ENCODE peak calls at places on chromosome 1, in six cellular contexts. P is immature natural killer cell, J is AG04450, Y is NCI-H460, A is mucosa of gallbladder, S is T-helper 9 cell. Z is an unnamed sample.

GRCh38 chr1:244063498-244063897 is 12.4 kb downstream of the ZBTB18 start:
- DNase-seq in P (no peak), J (no peak), Y (no peak), A (no peak), S (no peak), Z (no peak)

GRCh38 chr1:158068918-158069317 is 75.5 kb downstream of the KIRREL1 start:
- DNase-seq in P (no peak), J (no peak), Y (no peak), A (no peak), S (no peak), Z (no peak)

GRCh38 chr1:2416403-2416802 is 4.0 kb upstream of the PEX10 start:
- DNase-seq in P (peak; percentile 22), J (no peak), Y (no peak), A (no peak), S (peak; percentile 31), Z (no peak)

GRCh38 chr1:20184997-20185833 is 681 bp upstream of the UBXN10 start:
- DNase-seq in P (peak; percentile 64), J (no peak), Y (no peak), A (no peak), S (peak; percentile 37), Z (no peak)

GRCh38 chr1:99004270-99005141 is at the start of gene PLPPR5:
- DNase-seq in P (no peak), J (no peak), Y (no peak), A (peak; percentile 11), S (peak; percentile 6), Z (no peak)

GRCh38 chr1:60063561-60063960 is 10.0 kb downstream of the C1orf87 start:
- DNase-seq in P (no peak), J (no peak), Y (no peak), A (no peak), S (no peak), Z (no peak)

GRCh38 chr1:241642593-241642944 is 2.4 kb upstream of the CHML start:
- DNase-seq in P (no peak), J (no peak), Y (no peak), A (no peak), S (no peak), Z (no peak)

GRCh38 chr1:5424802-5425201 is 567.4 kb downstream of the NPHP4 start:
- DNase-seq in P (no peak), J (no peak), Y (peak; percentile 61), A (no peak), S (no peak), Z (no peak)

GRCh38 chr1:90391116-90391515 is 326.0 kb downstream of the BARHL2 start:
- DNase-seq in P (no peak), J (no peak), Y (no peak), A (no peak), S (no peak), Z (no peak)

GRCh38 chr1:75482951-75483350 is 128.0 kb downstream of the SLC44A5 start:
- DNase-seq in P (no peak), J (no peak), Y (no peak), A (no peak), S (no peak), Z (no peak)

GRCh38 chr1:217661407-217661806 is 30.3 kb downstream of the SPATA17 start:
- DNase-seq in P (no peak), J (no peak), Y (no peak), A (no peak), S (no peak), Z (no peak)

GRCh38 chr1:184210048-184210447 is 158.5 kb downstream of the TSEN15 start:
- DNase-seq in P (no peak), J (no peak), Y (no peak), A (no peak), S (no peak), Z (no peak)

GRCh38 chr1:18446751-18447150 is 34.0 kb upstream of the KLHDC7A start:
- DNase-seq in P (no peak), J (no peak), Y (no peak), A (no peak), S (no peak), Z (no peak)

GRCh38 chr1:222404710-222405109 is 143.2 kb downstream of the HHIPL2 start:
- DNase-seq in P (no peak), J (no peak), Y (no peak), A (no peak), S (no peak), Z (no peak)

GRCh38 chr1:227072991-227073390 is 132.9 kb downstream of the COQ8A start:
- DNase-seq in P (no peak), J (no peak), Y (no peak), A (no peak), S (no peak), Z (peak; percentile 45)

GRCh38 chr1:218735436-218735835 is 390.3 kb downstream of the TGFB2 start:
- DNase-seq in P (no peak), J (no peak), Y (no peak), A (no peak), S (no peak), Z (no peak)

GRCh38 chr1:221858758-221859157 is 116.9 kb upstream of the DUSP10 start:
- DNase-seq in P (no peak), J (peak; percentile 47), Y (no peak), A (no peak), S (no peak), Z (peak; percentile 67)

GRCh38 chr1:27569088-27569459 is 34.9 kb downstream of the AHDC1 start:
- DNase-seq in P (no peak), J (no peak), Y (no peak), A (no peak), S (no peak), Z (no peak)

GRCh38 chr1:77624102-77624501 is 58.4 kb downstream of the ZZZ3 start:
- DNase-seq in P (no peak), J (no peak), Y (no peak), A (no peak), S (no peak), Z (no peak)

GRCh38 chr1:184770176-184770575 is 15.5 kb upstream of the EDEM3 start:
- DNase-seq in P (no peak), J (no peak), Y (no peak), A (no peak), S (no peak), Z (no peak)

GRCh38 chr1:9145021-9145668 is 16.2 kb upstream of the GPR157 start:
- DNase-seq in P (no peak), J (no peak), Y (peak; percentile 28), A (peak; percentile 44), S (no peak), Z (no peak)

GRCh38 chr1:210342986-210343780 is 14.5 kb downstream of the HHAT start:
- DNase-seq in P (no peak), J (no peak), Y (peak; percentile 58), A (no peak), S (no peak), Z (no peak)

GRCh38 chr1:227093309-227093708 is 153.2 kb downstream of the COQ8A start:
- DNase-seq in P (no peak), J (no peak), Y (no peak), A (no peak), S (no peak), Z (no peak)

GRCh38 chr1:240212552-240212951 is 120.9 kb downstream of the FMN2 start:
- DNase-seq in P (no peak), J (no peak), Y (no peak), A (no peak), S (no peak), Z (no peak)

GRCh38 chr1:212104586-212105282 is 69.2 kb downstream of the DTL start:
- DNase-seq in P (no peak), J (no peak), Y (no peak), A (no peak), S (no peak), Z (no peak)

GRCh38 chr1:210726621-210727020 is 397.9 kb downstream of the HHAT start:
- DNase-seq in P (no peak), J (peak; percentile 2), Y (peak; percentile 43), A (no peak), S (no peak), Z (no peak)

GRCh38 chr1:184633785-184634184 is 120.9 kb downstream of the EDEM3 start:
- DNase-seq in P (no peak), J (no peak), Y (no peak), A (peak; percentile 34), S (no peak), Z (no peak)

GRCh38 chr1:22915816-22916468 is 56.7 kb downstream of the LACTBL1 start:
- DNase-seq in P (no peak), J (no peak), Y (no peak), A (no peak), S (no peak), Z (no peak)

GRCh38 chr1:163076446-163076845 is 7.3 kb downstream of the RGS4 start:
- DNase-seq in P (no peak), J (no peak), Y (no peak), A (no peak), S (no peak), Z (no peak)

GRCh38 chr1:41108696-41109284 is 87.3 kb upstream of the SLFNL1 start:
- DNase-seq in P (no peak), J (no peak), Y (no peak), A (no peak), S (no peak), Z (no peak)

GRCh38 chr1:30008998-30009657 is 714.3 kb downstream of the MATN1 start:
- DNase-seq in P (no peak), J (no peak), Y (no peak), A (peak; percentile 18), S (no peak), Z (no peak)

GRCh38 chr1:1629430-1630190 is 2.4 kb upstream of the MMP23B start:
- DNase-seq in P (peak; percentile 98), J (no peak), Y (no peak), A (no peak), S (peak; percentile 73), Z (no peak)

GRCh38 chr1:48471603-48472576 is at the start of gene SPATA6:
- DNase-seq in P (peak; percentile 91), J (peak; percentile 89), Y (peak; percentile 91), A (peak; percentile 98), S (peak; percentile 89), Z (peak; percentile 78)

GRCh38 chr1:197319631-197320030 is 51.6 kb downstream of the CRB1 start:
- DNase-seq in P (no peak), J (no peak), Y (no peak), A (no peak), S (no peak), Z (no peak)

GRCh38 chr1:184520343-184520742 is 133.5 kb downstream of the C1orf21 start:
- DNase-seq in P (no peak), J (no peak), Y (no peak), A (no peak), S (no peak), Z (no peak)

GRCh38 chr1:208449951-208450350 is 205.8 kb upstream of the PLXNA2 start:
- DNase-seq in P (no peak), J (no peak), Y (no peak), A (no peak), S (no peak), Z (no peak)

GRCh38 chr1:34113887-34114286 is 51.1 kb downstream of the CSMD2 start:
- DNase-seq in P (no peak), J (no peak), Y (no peak), A (no peak), S (no peak), Z (peak; percentile 8)

GRCh38 chr1:36392836-36393235 is 4.9 kb downstream of the LSM10 start:
- DNase-seq in P (no peak), J (no peak), Y (no peak), A (no peak), S (no peak), Z (no peak)

GRCh38 chr1:57293214-57293613 is 130.6 kb downstream of the DAB1 start:
- DNase-seq in P (no peak), J (no peak), Y (no peak), A (no peak), S (no peak), Z (no peak)

Z was measured in Panc1.